ENCODE peak calls at places on chromosomes 1 and 21, in five cellular contexts. O is dermis microvascular lymphatic vessel endothelial cell, G is ovary, E is NCI-H1105 treated with DMSO at 0.1 percent for 48 hours, C is foreskin fibroblast. L is an unnamed sample.

GRCh38 chr21:25557170-25557569 is 50.1 kb downstream of the MRPL39 start:
- DNase-seq in O (no peak), G (no peak), E (no peak), C (no peak), L (no peak)

GRCh38 chr1:211279340-211279739 is 20.2 kb downstream of the RCOR3 start:
- DNase-seq in O (no peak), G (no peak), E (no peak), C (no peak), L (no peak)

GRCh38 chr1:60103186-60103585 is 29.6 kb upstream of the C1orf87 start:
- DNase-seq in O (peak; percentile 66), G (no peak), E (no peak), C (no peak), L (no peak)

GRCh38 chr1:220189750-220190347 is 82.4 kb downstream of the RAB3GAP2 start:
- DNase-seq in O (peak; percentile 48), G (no peak), E (peak; percentile 59), C (peak; percentile 6), L (no peak)

GRCh38 chr21:17231124-17231523 is 281.7 kb upstream of the CXADR start:
- DNase-seq in O (no peak), G (no peak), E (no peak), C (no peak), L (no peak)

GRCh38 chr1:22639286-22639685 is 2.9 kb downstream of the C1QA start:
- DNase-seq in O (peak; percentile 29), G (no peak), E (no peak), C (peak; percentile 34), L (no peak)

GRCh38 chr1:210358511-210359148 is 29.9 kb downstream of the HHAT start:
- DNase-seq in O (peak; percentile 21), G (no peak), E (no peak), C (no peak), L (no peak)

GRCh38 chr1:178308438-178308837 is 188.3 kb downstream of the CLEC20A start:
- DNase-seq in O (no peak), G (no peak), E (no peak), C (no peak), L (no peak)

GRCh38 chr1:19086176-19086875 is 123.7 kb downstream of the UBR4 start:
- DNase-seq in O (no peak), G (no peak), E (no peak), C (no peak), L (no peak)

GRCh38 chr1:27618341-27619067 is 14.6 kb upstream of the AHDC1 start:
- DNase-seq in O (no peak), G (no peak), E (no peak), C (no peak), L (no peak)

GRCh38 chr1:65067491-65068201 is 80.4 kb upstream of the AK4 start:
- DNase-seq in O (peak; percentile 91), G (peak; percentile 85), E (peak; percentile 80), C (peak; percentile 54), L (peak; percentile 81)

GRCh38 chr1:235093013-235093618 is 35.5 kb downstream of the TOMM20 start:
- DNase-seq in O (peak; percentile 49), G (no peak), E (no peak), C (no peak), L (no peak)

L was measured in ureter.